ENCODE peak calls at places on chromosomes 2 and 18, in nine cellular contexts. One of them, this sample, is unnamed.
A peak's percentile ranks its signal among the peaks of the same experiment; 100 is the strongest.

GRCh38 chr2:25590921-25591505 is 82.4 kb downstream of the DTNB start:
- DNase-seq in sigmoid colon: no peak
- DNase-seq in ascending aorta: no peak
- DNase-seq in adrenal gland: no peak
- DNase-seq in left ventricle myocardium inferior: no peak
- DNase-seq in osteoblast: no peak
- DNase-seq in vagina: no peak
- DNase-seq in GM12878: no peak
- DNase-seq in transverse colon: no peak
- DNase-seq in this sample: peak; percentile 86

GRCh38 chr2:165268751-165269150 is 29.5 kb downstream of the SCN2A start:
- DNase-seq in sigmoid colon: no peak
- DNase-seq in ascending aorta: no peak
- DNase-seq in adrenal gland: no peak
- DNase-seq in left ventricle myocardium inferior: no peak
- DNase-seq in osteoblast: no peak
- DNase-seq in vagina: no peak
- DNase-seq in GM12878: no peak
- DNase-seq in transverse colon: no peak
- DNase-seq in this sample: no peak

GRCh38 chr2:118167026-118167425 is 78.8 kb downstream of the INSIG2 start:
- DNase-seq in sigmoid colon: no peak
- DNase-seq in ascending aorta: no peak
- DNase-seq in adrenal gland: no peak
- DNase-seq in left ventricle myocardium inferior: no peak
- DNase-seq in osteoblast: no peak
- DNase-seq in vagina: no peak
- DNase-seq in GM12878: no peak
- DNase-seq in transverse colon: no peak
- DNase-seq in this sample: no peak

GRCh38 chr2:174666786-174667369 is 69.3 kb upstream of the WIPF1 start:
- DNase-seq in sigmoid colon: no peak
- DNase-seq in ascending aorta: no peak
- DNase-seq in adrenal gland: no peak
- DNase-seq in left ventricle myocardium inferior: no peak
- DNase-seq in osteoblast: no peak
- DNase-seq in vagina: no peak
- DNase-seq in GM12878: no peak
- DNase-seq in transverse colon: no peak
- DNase-seq in this sample: no peak

GRCh38 chr2:235642446-235643107 is 148.7 kb downstream of the AGAP1 start:
- DNase-seq in sigmoid colon: no peak
- DNase-seq in ascending aorta: no peak
- DNase-seq in adrenal gland: no peak
- DNase-seq in left ventricle myocardium inferior: peak; percentile 41
- DNase-seq in osteoblast: no peak
- DNase-seq in vagina: no peak
- DNase-seq in GM12878: no peak
- DNase-seq in transverse colon: no peak
- DNase-seq in this sample: no peak

GRCh38 chr2:18824915-18825314 is 235.5 kb upstream of the NT5C1B start:
- DNase-seq in sigmoid colon: no peak
- DNase-seq in ascending aorta: no peak
- DNase-seq in adrenal gland: no peak
- DNase-seq in left ventricle myocardium inferior: no peak
- DNase-seq in osteoblast: no peak
- DNase-seq in vagina: no peak
- DNase-seq in GM12878: no peak
- DNase-seq in transverse colon: no peak
- DNase-seq in this sample: no peak

GRCh38 chr2:230153390-230153976 is 66.3 kb downstream of the SP110 start:
- DNase-seq in sigmoid colon: no peak
- DNase-seq in ascending aorta: no peak
- DNase-seq in adrenal gland: no peak
- DNase-seq in left ventricle myocardium inferior: no peak
- DNase-seq in osteoblast: no peak
- DNase-seq in vagina: no peak
- DNase-seq in GM12878: no peak
- DNase-seq in transverse colon: no peak
- DNase-seq in this sample: no peak

GRCh38 chr2:201698588-201699226 is at the start of gene MPP4:
- DNase-seq in sigmoid colon: no peak
- DNase-seq in ascending aorta: no peak
- DNase-seq in adrenal gland: no peak
- DNase-seq in left ventricle myocardium inferior: no peak
- DNase-seq in osteoblast: no peak
- DNase-seq in vagina: no peak
- DNase-seq in GM12878: no peak
- DNase-seq in transverse colon: no peak
- DNase-seq in this sample: no peak

DNA sequence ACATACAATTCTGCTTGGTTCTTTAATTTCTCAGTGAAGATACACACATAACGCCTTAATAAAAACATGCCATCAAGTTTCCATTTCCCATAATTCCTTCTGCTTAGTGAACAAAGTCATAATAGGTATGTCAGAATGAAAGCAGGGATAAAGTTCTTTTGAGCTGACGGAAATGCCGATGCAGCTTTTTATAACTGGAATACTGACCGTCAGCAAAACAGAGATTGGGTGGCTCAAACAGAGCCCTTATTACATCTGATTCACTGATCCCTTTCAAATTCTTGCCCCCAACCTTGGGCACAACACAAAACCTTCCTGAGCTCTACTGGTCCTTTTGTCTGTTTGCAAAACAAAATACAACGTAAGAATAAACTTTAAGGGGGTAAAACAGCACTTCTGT is 140.4 kb downstream of the CDH2 start:
- DNase-seq in sigmoid colon: no peak
- DNase-seq in ascending aorta: no peak
- DNase-seq in adrenal gland: no peak
- DNase-seq in left ventricle myocardium inferior: no peak
- DNase-seq in osteoblast: no peak
- DNase-seq in vagina: no peak
- DNase-seq in GM12878: no peak
- DNase-seq in transverse colon: no peak
- DNase-seq in this sample: no peak
- H3K27ac ChIP-seq in sigmoid colon: no peak overlapping the region
- H3K27ac ChIP-seq in ascending aorta: no peak overlapping the region
- H3K27ac ChIP-seq in adrenal gland: peak overlapping the region; percentile 7
- H3K27ac ChIP-seq in left ventricle myocardium inferior: peak overlapping the region; percentile 34
- H3K27ac ChIP-seq in osteoblast: no peak overlapping the region
- H3K27ac ChIP-seq in vagina: no peak overlapping the region
- H3K27ac ChIP-seq in GM12878: no peak overlapping the region
- H3K27ac ChIP-seq in transverse colon: no peak overlapping the region
- H3K27ac ChIP-seq in this sample: no peak overlapping the region

GRCh38 chr2:234100686-234101085 is 50.2 kb downstream of the SPP2 start:
- DNase-seq in sigmoid colon: no peak
- DNase-seq in ascending aorta: no peak
- DNase-seq in adrenal gland: no peak
- DNase-seq in left ventricle myocardium inferior: no peak
- DNase-seq in osteoblast: no peak
- DNase-seq in vagina: no peak
- DNase-seq in GM12878: no peak
- DNase-seq in transverse colon: no peak
- DNase-seq in this sample: no peak
- H3K4me3 ChIP-seq in sigmoid colon: no peak overlapping the region
- H3K4me3 ChIP-seq in ascending aorta: no peak overlapping the region
- H3K4me3 ChIP-seq in adrenal gland: no peak overlapping the region
- H3K4me3 ChIP-seq in left ventricle myocardium inferior: no peak overlapping the region
- H3K4me3 ChIP-seq in osteoblast: no peak overlapping the region
- H3K4me3 ChIP-seq in vagina: no peak overlapping the region
- H3K4me3 ChIP-seq in GM12878: no peak overlapping the region
- H3K4me3 ChIP-seq in transverse colon: no peak overlapping the region
- H3K4me3 ChIP-seq in this sample: no peak overlapping the region

DNA sequence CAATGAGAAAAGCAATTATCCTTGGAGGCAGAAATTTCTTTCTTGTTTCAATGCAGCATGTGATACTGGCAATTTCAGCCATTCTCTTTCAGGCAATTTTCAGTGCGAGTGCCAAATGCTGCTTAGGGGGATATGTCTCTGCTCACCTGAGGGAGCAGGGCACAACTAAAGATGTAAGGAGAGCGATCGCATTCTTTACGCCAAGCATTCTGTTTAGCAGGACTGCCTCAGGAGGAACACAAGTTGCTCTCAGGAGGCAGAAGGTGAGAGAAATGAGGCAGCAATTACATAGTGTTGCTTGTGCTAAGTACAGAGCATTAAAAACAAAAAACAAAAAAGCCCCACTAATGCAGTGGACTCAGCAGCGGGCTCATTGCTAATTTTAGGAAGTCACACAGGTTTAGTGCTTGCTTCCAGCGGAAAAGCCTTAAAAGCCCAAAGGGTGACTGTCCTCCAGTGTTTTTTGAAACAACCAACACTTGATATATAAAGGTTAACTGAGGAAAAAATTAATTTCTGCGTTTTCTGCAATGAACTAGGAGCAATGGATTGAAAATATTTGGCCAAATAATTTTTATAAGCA is 116.9 kb downstream of the METTL8 start:
- DNase-seq in sigmoid colon: no peak
- DNase-seq in ascending aorta: no peak
- DNase-seq in adrenal gland: no peak
- DNase-seq in left ventricle myocardium inferior: no peak
- DNase-seq in osteoblast: no peak
- DNase-seq in vagina: no peak
- DNase-seq in GM12878: no peak
- DNase-seq in transverse colon: no peak
- DNase-seq in this sample: no peak
- TF ChIP-seq CTCF in sigmoid colon: no peak
- TF ChIP-seq CTCF in ascending aorta: no peak
- TF ChIP-seq CTCF in adrenal gland: no peak
- TF ChIP-seq CTCF in left ventricle myocardium inferior: no peak
- TF ChIP-seq CTCF in osteoblast: no peak
- TF ChIP-seq CTCF in vagina: no peak
- TF ChIP-seq CTCF in GM12878: no peak
- TF ChIP-seq CTCF in transverse colon: no peak
- TF ChIP-seq CTCF in this sample: no peak

GRCh38 chr2:54366487-54367280 is 89.4 kb upstream of the SPTBN1 start:
- DNase-seq in sigmoid colon: no peak
- DNase-seq in ascending aorta: no peak
- DNase-seq in adrenal gland: no peak
- DNase-seq in left ventricle myocardium inferior: no peak
- DNase-seq in osteoblast: no peak
- DNase-seq in vagina: no peak
- DNase-seq in GM12878: no peak
- DNase-seq in transverse colon: no peak
- DNase-seq in this sample: no peak

GRCh38 chr2:54373855-54374254 is 82.3 kb upstream of the SPTBN1 start:
- DNase-seq in sigmoid colon: no peak
- DNase-seq in ascending aorta: no peak
- DNase-seq in adrenal gland: no peak
- DNase-seq in left ventricle myocardium inferior: no peak
- DNase-seq in osteoblast: peak; percentile 8
- DNase-seq in vagina: no peak
- DNase-seq in GM12878: no peak
- DNase-seq in transverse colon: no peak
- DNase-seq in this sample: no peak

GRCh38 chr2:54371461-54372065 is 84.6 kb upstream of the SPTBN1 start:
- DNase-seq in sigmoid colon: no peak
- DNase-seq in ascending aorta: no peak
- DNase-seq in adrenal gland: no peak
- DNase-seq in left ventricle myocardium inferior: no peak
- DNase-seq in osteoblast: peak; percentile 18
- DNase-seq in vagina: no peak
- DNase-seq in GM12878: no peak
- DNase-seq in transverse colon: no peak
- DNase-seq in this sample: no peak

GRCh38 chr2:54372361-54372760 is 83.8 kb upstream of the SPTBN1 start:
- DNase-seq in sigmoid colon: no peak
- DNase-seq in ascending aorta: no peak
- DNase-seq in adrenal gland: no peak
- DNase-seq in left ventricle myocardium inferior: no peak
- DNase-seq in osteoblast: peak; percentile 19
- DNase-seq in vagina: no peak
- DNase-seq in GM12878: no peak
- DNase-seq in transverse colon: no peak
- DNase-seq in this sample: no peak

GRCh38 chr2:54370405-54371104 is 85.6 kb upstream of the SPTBN1 start:
- DNase-seq in sigmoid colon: no peak
- DNase-seq in ascending aorta: no peak
- DNase-seq in adrenal gland: peak; percentile 71
- DNase-seq in left ventricle myocardium inferior: peak; percentile 32
- DNase-seq in osteoblast: peak; percentile 65
- DNase-seq in vagina: no peak
- DNase-seq in GM12878: no peak
- DNase-seq in transverse colon: no peak
- DNase-seq in this sample: no peak
- H3K27ac ChIP-seq in sigmoid colon: peak overlapping the region; percentile 54
- H3K27ac ChIP-seq in ascending aorta: peak overlapping the region; percentile 58
- H3K27ac ChIP-seq in adrenal gland: no peak overlapping the region
- H3K27ac ChIP-seq in left ventricle myocardium inferior: peak overlapping the region; percentile 92
- H3K27ac ChIP-seq in osteoblast: peak overlapping the region; percentile 21
- H3K27ac ChIP-seq in vagina: peak overlapping the region; percentile 55
- H3K27ac ChIP-seq in GM12878: no peak overlapping the region
- H3K27ac ChIP-seq in transverse colon: no peak overlapping the region
- H3K27ac ChIP-seq in this sample: no peak overlapping the region

GRCh38 chr2:170714156-170715061 is 728 bp upstream of the SP5 start:
- DNase-seq in sigmoid colon: peak; percentile 81
- DNase-seq in ascending aorta: no peak
- DNase-seq in adrenal gland: peak; percentile 72
- DNase-seq in left ventricle myocardium inferior: peak; percentile 17
- DNase-seq in osteoblast: peak; percentile 87
- DNase-seq in vagina: no peak
- DNase-seq in GM12878: no peak
- DNase-seq in transverse colon: peak; percentile 49
- DNase-seq in this sample: no peak
- H3K4me3 ChIP-seq in sigmoid colon: peak overlapping the region; percentile 27
- H3K4me3 ChIP-seq in ascending aorta: peak overlapping the region; percentile 68
- H3K4me3 ChIP-seq in adrenal gland: peak overlapping the region; percentile 36
- H3K4me3 ChIP-seq in left ventricle myocardium inferior: peak overlapping the region; percentile 70
- H3K4me3 ChIP-seq in osteoblast: peak overlapping the region; percentile 62
- H3K4me3 ChIP-seq in vagina: peak overlapping the region; percentile 62
- H3K4me3 ChIP-seq in GM12878: peak overlapping the region; percentile 55
- H3K4me3 ChIP-seq in transverse colon: peak overlapping the region; percentile 62
- H3K4me3 ChIP-seq in this sample: peak overlapping the region; percentile 60

DNA sequence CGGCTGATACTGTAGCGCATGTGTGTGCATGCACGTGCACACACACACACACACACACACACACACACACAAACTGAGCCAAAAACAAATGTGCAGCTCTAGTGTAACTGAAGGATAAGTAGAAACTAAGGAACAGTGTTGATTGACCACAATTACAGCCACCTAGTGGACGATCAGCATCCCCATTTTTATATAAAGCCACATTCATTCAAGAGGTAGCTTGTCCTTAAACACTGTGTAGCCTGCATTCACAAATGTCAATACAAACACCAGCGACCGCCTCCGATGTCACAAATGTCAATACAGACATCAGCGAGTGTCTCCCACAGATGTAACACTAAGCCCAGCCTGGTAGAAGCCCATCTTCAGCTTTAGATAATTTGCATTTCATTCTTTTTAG is 167.4 kb downstream of the PTGR3 start:
- DNase-seq in sigmoid colon: no peak
- DNase-seq in ascending aorta: no peak
- DNase-seq in adrenal gland: no peak
- DNase-seq in left ventricle myocardium inferior: no peak
- DNase-seq in osteoblast: no peak
- DNase-seq in vagina: no peak
- DNase-seq in GM12878: no peak
- DNase-seq in transverse colon: no peak
- DNase-seq in this sample: no peak
- TF ChIP-seq CTCF in sigmoid colon: no peak
- TF ChIP-seq CTCF in ascending aorta: peak; percentile 23
- TF ChIP-seq CTCF in adrenal gland: peak; percentile 39
- TF ChIP-seq CTCF in left ventricle myocardium inferior: peak; percentile 55
- TF ChIP-seq CTCF in osteoblast: peak; percentile 62
- TF ChIP-seq CTCF in vagina: no peak
- TF ChIP-seq CTCF in GM12878: no peak
- TF ChIP-seq CTCF in transverse colon: peak; percentile 33
- TF ChIP-seq CTCF in this sample: peak; percentile 50